ENCODE peak calls at places on chromosomes 3 and 15, in five cellular contexts. S, B, Y, D and F are unnamed samples.
A peak's percentile ranks its signal among the peaks of the same experiment; 100 is the strongest.

GRCh38 chr3:40312661-40313226 is 3.2 kb downstream of the EIF1B start:
- DNase-seq in S (peak; percentile 30), B (no peak), Y (no peak), D (no peak), F (no peak)

GRCh38 chr3:133733226-133733625 is 13.0 kb upstream of the TF start:
- DNase-seq in S (no peak), B (no peak), Y (no peak), D (no peak), F (no peak)

GRCh38 chr3:138946554-138947302 is at the start of the genes FOXL2 and FOXL2NB:
- DNase-seq in S (peak; percentile 69), B (peak; percentile 84), Y (no peak), D (peak; percentile 81), F (no peak)

GRCh38 chr3:74693696-74694393 is 79.4 kb upstream of the CNTN3 start:
- DNase-seq in S (no peak), B (no peak), Y (no peak), D (no peak), F (no peak)

GRCh38 chr3:167740961-167741587 is 5.6 kb downstream of the SERPINI1 start:
- DNase-seq in S (peak; percentile 57), B (peak; percentile 75), Y (no peak), D (no peak), F (no peak)

GRCh38 chr15:61196156-61196555 is 32.9 kb downstream of the RORA start:
- DNase-seq in S (no peak), B (no peak), Y (no peak), D (no peak), F (no peak)

GRCh38 chr15:27454281-27455060 is 483.5 kb downstream of the GABRG3 start:
- DNase-seq in S (no peak), B (no peak), Y (no peak), D (no peak), F (peak; percentile 56)

GRCh38 chr3:163384383-163384782 is 1693.9 kb downstream of the SI start:
- DNase-seq in S (no peak), B (no peak), Y (no peak), D (no peak), F (no peak)

GRCh38 chr3:107430214-107431047 is 53.2 kb downstream of the CCDC54 start:
- DNase-seq in S (no peak), B (peak; percentile 18), Y (no peak), D (no peak), F (no peak)

GRCh38 chr3:195401959-195402358 is 40.9 kb downstream of the ACAP2 start:
- DNase-seq in S (no peak), B (no peak), Y (no peak), D (no peak), F (no peak)

GRCh38 chr3:130699765-130700164 is 46.9 kb downstream of the PIK3R4 start:
- DNase-seq in S (peak; percentile 2), B (peak; percentile 69), Y (no peak), D (no peak), F (no peak)

GRCh38 chr3:171862993-171863521 is 19.9 kb downstream of the TMEM212 start:
- DNase-seq in S (no peak), B (peak; percentile 17), Y (no peak), D (no peak), F (no peak)

GRCh38 chr3:188111002-188111584 is 42.9 kb upstream of the LPP start:
- DNase-seq in S (no peak), B (no peak), Y (no peak), D (no peak), F (no peak)

GRCh38 chr3:127817331-127817821 is 4.9 kb downstream of the MGLL start:
- DNase-seq in S (no peak), B (no peak), Y (no peak), D (no peak), F (peak; percentile 87)

GRCh38 chr15:73650387-73651126 is 17.4 kb upstream of the NPTN start:
- DNase-seq in S (no peak), B (no peak), Y (no peak), D (no peak), F (no peak)

GRCh38 chr3:13484861-13485590 is 4.9 kb downstream of the HDAC11 start:
- DNase-seq in S (peak; percentile 89), B (no peak), Y (no peak), D (peak; percentile 89), F (peak; percentile 68)

GRCh38 chr3:189947948-189948723 is 172.6 kb downstream of the P3H2 start:
- DNase-seq in S (peak; percentile 12), B (peak; percentile 67), Y (no peak), D (no peak), F (no peak)

GRCh38 chr3:29430558-29430971 is 149.7 kb downstream of the RBMS3 start:
- DNase-seq in S (no peak), B (peak; percentile 44), Y (no peak), D (no peak), F (no peak)

GRCh38 chr3:110816008-110816407 is 255.6 kb upstream of the NECTIN3 start:
- DNase-seq in S (no peak), B (no peak), Y (no peak), D (no peak), F (no peak)

GRCh38 chr3:16102905-16103364 is 71.5 kb upstream of the GALNT15 start:
- DNase-seq in S (no peak), B (no peak), Y (no peak), D (no peak), F (no peak)

GRCh38 chr3:86175051-86175536 is 815.9 kb downstream of the VGLL3 start:
- DNase-seq in S (no peak), B (peak; percentile 52), Y (no peak), D (no peak), F (no peak)

GRCh38 chr3:110810356-110810755 is 261.3 kb upstream of the NECTIN3 start:
- DNase-seq in S (no peak), B (no peak), Y (no peak), D (no peak), F (peak; percentile 37)

GRCh38 chr3:61057491-61057890 is 193.8 kb downstream of the FHIT start:
- DNase-seq in S (no peak), B (no peak), Y (no peak), D (no peak), F (peak; percentile 5)

GRCh38 chr3:36944012-36944640 is 728 bp downstream of the TRANK1 start:
- DNase-seq in S (peak; percentile 35), B (peak; percentile 78), Y (no peak), D (peak; percentile 88), F (no peak)

GRCh38 chr3:77320514-77320913 is 280.6 kb downstream of the ROBO2 start:
- DNase-seq in S (peak; percentile 57), B (peak; percentile 80), Y (peak; percentile 9), D (no peak), F (no peak)

GRCh38 chr3:151925876-151926275 is 52.4 kb downstream of the SUCNR1 start:
- DNase-seq in S (no peak), B (no peak), Y (no peak), D (no peak), F (peak; percentile 58)

GRCh38 chr3:4830586-4830914 is 148.7 kb upstream of the BHLHE40 start:
- DNase-seq in S (no peak), B (no peak), Y (no peak), D (no peak), F (no peak)

DNA sequence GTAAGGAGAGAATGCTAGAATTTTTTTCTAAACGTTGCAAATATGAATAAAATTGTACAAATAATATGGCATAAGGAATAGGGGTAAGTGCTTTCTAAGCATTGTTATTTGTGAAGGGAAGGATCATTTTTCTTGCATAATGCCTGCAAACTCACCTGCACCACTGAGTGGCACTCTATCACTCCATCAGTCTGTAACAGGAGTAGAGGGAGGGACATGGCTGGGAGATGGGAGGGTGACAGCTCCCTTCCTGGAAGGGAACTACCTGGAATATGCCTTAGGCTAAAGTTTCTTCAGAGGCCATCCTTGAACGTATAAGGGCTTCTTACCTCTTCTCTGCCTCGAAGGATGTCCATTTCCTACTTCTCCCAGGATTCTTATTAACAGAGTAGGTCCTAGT is 3.0 kb downstream of the NAALADL2 start:
- DNase-seq in S (peak; percentile 4), B (peak; percentile 69), Y (peak; percentile 17), D (no peak), F (peak; percentile 12)
- TF ChIP-seq CTCF in S (no peak), B (peak; percentile 67), Y (peak; percentile 77), D (no peak), F (peak; percentile 41)

DNA sequence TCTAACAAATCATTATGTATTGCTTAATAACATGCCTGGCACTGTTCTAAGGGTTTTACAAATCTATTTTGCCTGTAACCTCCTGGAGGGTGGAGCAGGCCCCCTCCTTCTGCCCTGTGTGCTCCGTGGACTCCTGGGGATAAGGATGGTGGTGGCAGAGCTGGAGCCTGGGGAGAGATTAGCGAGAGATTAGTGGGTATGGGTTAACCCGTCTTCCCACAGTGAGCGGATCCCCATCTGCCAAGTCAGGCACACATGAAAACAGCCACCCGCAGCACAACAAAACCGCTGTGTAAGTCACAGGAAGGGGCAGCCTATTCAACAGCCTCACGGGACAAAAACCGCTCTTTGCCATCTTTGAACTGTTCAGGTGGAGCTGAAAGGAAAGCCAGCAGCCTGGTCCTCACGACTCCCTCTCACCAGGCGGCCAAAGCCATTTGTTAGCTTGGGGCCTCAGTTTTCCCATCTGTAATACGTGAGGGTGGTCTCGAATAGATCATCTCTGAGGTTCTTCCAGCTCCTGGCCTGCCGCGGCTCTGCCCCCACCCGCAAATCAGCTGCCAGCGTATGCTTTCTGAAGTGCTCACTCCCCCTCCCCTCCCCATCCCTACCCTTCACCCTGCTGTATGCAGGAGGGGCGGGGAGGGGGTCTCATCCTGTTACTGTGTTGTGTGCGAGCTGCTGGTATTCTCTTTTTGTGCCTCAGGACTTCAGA is 43.6 kb downstream of the PDIA5 start:
- DNase-seq in S (no peak), B (no peak), Y (no peak), D (no peak), F (no peak)
- H3K36me3 ChIP-seq in S (no peaks in the 10 kb centered on the region), B (peaks cover 12% of the 10 kb centered on the region), Y (peaks cover 42% of the 10 kb centered on the region), D (no peaks in the 10 kb centered on the region), F (peaks cover 1% of the 10 kb centered on the region)

DNA sequence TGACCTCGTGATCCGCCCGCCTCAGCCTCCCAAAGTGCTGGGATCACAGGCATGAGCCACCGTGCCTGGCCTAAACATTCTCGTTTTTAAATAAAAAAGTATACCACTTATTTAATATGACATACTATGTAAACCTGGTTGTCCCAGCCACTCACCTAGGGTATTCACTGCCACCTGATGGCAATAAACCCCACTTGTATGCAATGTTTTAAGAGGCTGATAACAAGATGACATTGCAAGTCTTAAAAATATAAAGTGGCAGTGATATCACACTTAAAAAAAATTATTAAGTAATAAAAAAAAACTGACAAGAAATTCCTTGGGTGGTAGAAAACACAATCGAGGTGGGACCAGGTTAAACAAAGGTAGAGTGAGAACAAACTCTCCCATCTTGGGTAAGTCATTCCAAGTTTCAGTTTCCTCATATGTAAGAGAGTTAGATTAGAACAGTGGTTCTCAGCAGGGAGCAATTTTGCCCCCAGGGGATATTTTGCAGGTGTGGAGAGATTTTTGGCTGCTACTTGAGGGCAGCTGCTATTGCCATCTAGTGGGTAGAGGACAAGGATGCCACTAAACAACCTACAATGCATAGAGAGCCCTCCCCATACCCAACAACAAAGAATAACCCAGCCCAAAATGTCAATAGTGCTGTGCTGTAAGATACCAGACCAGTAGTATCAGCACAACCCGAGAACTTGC is 14.5 kb downstream of the ARF4 start:
- DNase-seq in S (no peak), B (peak; percentile 31), Y (no peak), D (no peak), F (no peak)
- TF ChIP-seq CTCF in S (peak; percentile 18), B (peak; percentile 26), Y (peak; percentile 49), D (no peak), F (no peak)

GRCh38 chr3:184429786-184430185 is 49.9 kb downstream of the CHRD start:
- DNase-seq in S (no peak), B (no peak), Y (no peak), D (no peak), F (no peak)

GRCh38 chr3:184430940-184431339 is 51.1 kb downstream of the CHRD start:
- DNase-seq in S (no peak), B (no peak), Y (no peak), D (no peak), F (no peak)

GRCh38 chr3:184423567-184423966 is 43.7 kb downstream of the CHRD start:
- DNase-seq in S (no peak), B (no peak), Y (no peak), D (no peak), F (no peak)

GRCh38 chr3:184426691-184427141 is 46.9 kb downstream of the CHRD start:
- DNase-seq in S (no peak), B (no peak), Y (no peak), D (no peak), F (no peak)

GRCh38 chr3:184428561-184429175 is 48.8 kb downstream of the CHRD start:
- DNase-seq in S (no peak), B (no peak), Y (no peak), D (no peak), F (no peak)
- H3K36me3 ChIP-seq in S (no peaks in the 10 kb centered on the region), B (no peaks in the 10 kb centered on the region), Y (no peaks in the 10 kb centered on the region), D (no peaks in the 10 kb centered on the region), F (no peaks in the 10 kb centered on the region)